ENCODE peak calls at places on chromosomes 3 and 15, in five cellular contexts. C is NCI-H2171 treated with DMSO at 0.1 percent for 48 hours; O is CD8-positive, alpha-beta memory T cell; A is T-helper 22 cell; J is NCI-H345. L is an unnamed sample.

GRCh38 chr15:63489352-63489751 is 15.0 kb upstream of the USP3 start:
- DNase-seq in J (no peak), A (no peak), O (no peak), C (no peak), L (no peak)

GRCh38 chr3:139201446-139202225 is 142.2 kb upstream of the MRPS22 start:
- DNase-seq in A (no peak), O (no peak), C (no peak), J (no peak), L (no peak)

GRCh38 chr3:13543251-13543650 is 5.7 kb upstream of the FBLN2 start:
- DNase-seq in C (no peak), J (no peak), O (no peak), A (no peak), L (no peak)

GRCh38 chr15:59298255-59298856 is 74.3 kb downstream of the MYO1E start:
- DNase-seq in A (no peak), O (no peak), J (no peak), C (no peak), L (no peak)

GRCh38 chr15:90681480-90681879 is 35.7 kb upstream of the BLM start:
- DNase-seq in J (no peak), A (no peak), O (no peak), C (no peak), L (no peak)

GRCh38 chr15:36769110-36769509 is 189.7 kb downstream of the CDIN1 start:
- DNase-seq in J (no peak), O (no peak), A (no peak), C (no peak), L (no peak)

GRCh38 chr3:157594413-157594812 is 91.2 kb upstream of the VEPH1 start:
- DNase-seq in C (peak; percentile 17), J (no peak), A (no peak), O (no peak), L (no peak)

GRCh38 chr3:29511701-29512100 is 230.8 kb downstream of the RBMS3 start:
- DNase-seq in C (no peak), A (no peak), J (no peak), O (no peak), L (no peak)

GRCh38 chr3:50520849-50521248 is 17.4 kb upstream of the CACNA2D2 start:
- DNase-seq in A (no peak), J (no peak), O (no peak), C (no peak), L (no peak)

GRCh38 chr3:120114981-120115380 is 20.7 kb upstream of the GSK3B start:
- DNase-seq in A (no peak), C (no peak), J (no peak), O (no peak), L (no peak)

GRCh38 chr15:100973351-100974034 is 54.3 kb downstream of the LRRK1 start:
- DNase-seq in C (no peak), A (no peak), J (no peak), O (no peak), L (no peak)

GRCh38 chr3:65732060-65732933 is 306.4 kb downstream of the MAGI1 start:
- DNase-seq in J (peak; percentile 58), C (peak; percentile 59), O (no peak), A (no peak), L (peak; percentile 53)

GRCh38 chr15:60511351-60512157 is 32.6 kb upstream of the ICE2 start:
- DNase-seq in O (no peak), J (no peak), A (no peak), C (peak; percentile 66), L (no peak)

GRCh38 chr3:129536806-129537205 is 6.2 kb upstream of the H1-8 start:
- DNase-seq in C (no peak), A (no peak), J (no peak), O (no peak), L (no peak)

GRCh38 chr3:37074178-37074577 is 80.9 kb downstream of the MLH1 start:
- DNase-seq in O (no peak), A (no peak), C (no peak), J (no peak), L (no peak)

GRCh38 chr15:31382693-31383005 is 56.0 kb downstream of the KLF13 start:
- DNase-seq in A (no peak), C (no peak), O (no peak), J (no peak), L (no peak)

GRCh38 chr3:169026543-169027181 is 636.9 kb downstream of the MECOM start:
- DNase-seq in O (no peak), C (no peak), J (no peak), A (no peak), L (no peak)

GRCh38 chr3:17469520-17469919 is 272.9 kb downstream of the TBC1D5 start:
- DNase-seq in A (no peak), J (no peak), C (no peak), O (no peak), L (no peak)

GRCh38 chr15:89772933-89773583 is 3.1 kb upstream of the MESP2 start:
- DNase-seq in J (no peak), O (no peak), C (peak; percentile 44), A (no peak), L (peak; percentile 19)

GRCh38 chr3:142117052-142117451 is 32.3 kb downstream of the TFDP2 start:
- DNase-seq in O (no peak), J (no peak), C (peak; percentile 79), A (no peak), L (no peak)

L was measured in erythroblast.